ENCODE peak calls at places on chromosomes 7 and 10, in eight cellular contexts. One of them, this sample, is unnamed.

GRCh38 chr7:132065973-132066611 is 509.7 kb upstream of the PODXL start:
- DNase-seq in cardiac fibroblast: peak
- DNase-seq in Caco-2: no peak
- DNase-seq in hepatocyte: no peak
- DNase-seq in astrocyte: no peak
- DNase-seq in OCI-LY7: no peak
- DNase-seq in BE2C: no peak
- DNase-seq in stomach: no peak
- DNase-seq in this sample: no peak

GRCh38 chr7:105487559-105488218 is 34.4 kb downstream of the PUS7 start:
- DNase-seq in astrocyte: peak
- DNase-seq in stomach: no peak
- DNase-seq in BE2C: no peak
- DNase-seq in hepatocyte: peak
- DNase-seq in OCI-LY7: peak
- DNase-seq in cardiac fibroblast: peak
- DNase-seq in Caco-2: peak
- DNase-seq in this sample: peak

GRCh38 chr7:124856299-124856888 is 73.2 kb downstream of the POT1 start:
- DNase-seq in stomach: no peak
- DNase-seq in Caco-2: peak
- DNase-seq in cardiac fibroblast: peak
- DNase-seq in astrocyte: peak
- DNase-seq in OCI-LY7: peak
- DNase-seq in BE2C: no peak
- DNase-seq in hepatocyte: peak
- DNase-seq in this sample: peak

GRCh38 chr7:2209146-2209960 is 23.4 kb downstream of the MAD1L1 start:
- DNase-seq in cardiac fibroblast: peak
- DNase-seq in astrocyte: peak
- DNase-seq in stomach: peak
- DNase-seq in BE2C: peak
- DNase-seq in hepatocyte: peak
- DNase-seq in Caco-2: peak
- DNase-seq in OCI-LY7: peak
- DNase-seq in this sample: peak

GRCh38 chr10:74813860-74814259 is 12.5 kb upstream of the KAT6B start:
- DNase-seq in astrocyte: no peak
- DNase-seq in stomach: no peak
- DNase-seq in Caco-2: no peak
- DNase-seq in BE2C: no peak
- DNase-seq in cardiac fibroblast: no peak
- DNase-seq in OCI-LY7: no peak
- DNase-seq in hepatocyte: no peak
- DNase-seq in this sample: no peak

GRCh38 chr10:79386637-79387465 is 39.6 kb downstream of the PPIF start:
- DNase-seq in cardiac fibroblast: peak
- DNase-seq in Caco-2: no peak
- DNase-seq in astrocyte: no peak
- DNase-seq in OCI-LY7: no peak
- DNase-seq in BE2C: no peak
- DNase-seq in hepatocyte: no peak
- DNase-seq in stomach: peak
- DNase-seq in this sample: no peak

GRCh38 chr10:120456626-120457430 is at the start of gene PLPP4:
- DNase-seq in BE2C: peak
- DNase-seq in cardiac fibroblast: peak
- DNase-seq in stomach: no peak
- DNase-seq in astrocyte: peak
- DNase-seq in hepatocyte: peak
- DNase-seq in OCI-LY7: no peak
- DNase-seq in Caco-2: peak
- DNase-seq in this sample: no peak

GRCh38 chr7:102313997-102314780 is 27.5 kb downstream of the SH2B2 start:
- DNase-seq in BE2C: no peak
- DNase-seq in hepatocyte: no peak
- DNase-seq in OCI-LY7: no peak
- DNase-seq in Caco-2: no peak
- DNase-seq in stomach: no peak
- DNase-seq in astrocyte: no peak
- DNase-seq in cardiac fibroblast: no peak
- DNase-seq in this sample: no peak

GRCh38 chr7:26202019-26202985 is 757 bp downstream of the CBX3 start:
- DNase-seq in OCI-LY7: peak
- DNase-seq in stomach: peak
- DNase-seq in cardiac fibroblast: peak
- DNase-seq in Caco-2: peak
- DNase-seq in astrocyte: peak
- DNase-seq in hepatocyte: peak
- DNase-seq in BE2C: peak
- DNase-seq in this sample: no peak

GRCh38 chr7:87231243-87231642 is 11.7 kb upstream of the TMEM243 start:
- DNase-seq in hepatocyte: no peak
- DNase-seq in astrocyte: no peak
- DNase-seq in cardiac fibroblast: no peak
- DNase-seq in BE2C: peak
- DNase-seq in stomach: peak
- DNase-seq in OCI-LY7: no peak
- DNase-seq in Caco-2: no peak
- DNase-seq in this sample: no peak

GRCh38 chr7:51467384-51468017 is 150.9 kb upstream of the COBL start:
- DNase-seq in hepatocyte: no peak
- DNase-seq in Caco-2: no peak
- DNase-seq in stomach: no peak
- DNase-seq in cardiac fibroblast: no peak
- DNase-seq in OCI-LY7: no peak
- DNase-seq in BE2C: no peak
- DNase-seq in astrocyte: no peak
- DNase-seq in this sample: no peak

GRCh38 chr10:129921801-129922597 is 42.1 kb downstream of the EBF3 start:
- DNase-seq in stomach: no peak
- DNase-seq in astrocyte: no peak
- DNase-seq in BE2C: no peak
- DNase-seq in hepatocyte: no peak
- DNase-seq in cardiac fibroblast: no peak
- DNase-seq in Caco-2: no peak
- DNase-seq in OCI-LY7: no peak
- DNase-seq in this sample: no peak

GRCh38 chr7:27134392-27134791 is 3.8 kb upstream of the HOXA4 start:
- DNase-seq in astrocyte: peak
- DNase-seq in stomach: no peak
- DNase-seq in cardiac fibroblast: peak
- DNase-seq in Caco-2: no peak
- DNase-seq in BE2C: no peak
- DNase-seq in hepatocyte: no peak
- DNase-seq in OCI-LY7: no peak
- DNase-seq in this sample: no peak

GRCh38 chr7:30933124-30933893 is 21.7 kb downstream of the AQP1 start:
- DNase-seq in astrocyte: no peak
- DNase-seq in stomach: no peak
- DNase-seq in Caco-2: no peak
- DNase-seq in BE2C: peak
- DNase-seq in cardiac fibroblast: no peak
- DNase-seq in hepatocyte: peak
- DNase-seq in OCI-LY7: no peak
- DNase-seq in this sample: no peak

GRCh38 chr7:70271617-70272081 is 673.4 kb downstream of the AUTS2 start:
- DNase-seq in BE2C: peak
- DNase-seq in astrocyte: peak
- DNase-seq in OCI-LY7: no peak
- DNase-seq in Caco-2: no peak
- DNase-seq in hepatocyte: no peak
- DNase-seq in cardiac fibroblast: no peak
- DNase-seq in stomach: no peak
- DNase-seq in this sample: no peak

GRCh38 chr7:16268821-16269768 is 152.2 kb downstream of the CRPPA start:
- DNase-seq in astrocyte: peak
- DNase-seq in BE2C: peak
- DNase-seq in Caco-2: no peak
- DNase-seq in hepatocyte: peak
- DNase-seq in cardiac fibroblast: peak
- DNase-seq in stomach: no peak
- DNase-seq in OCI-LY7: no peak
- DNase-seq in this sample: no peak

GRCh38 chr10:78021201-78021600 is 8.1 kb downstream of the POLR3A start:
- DNase-seq in astrocyte: no peak
- DNase-seq in hepatocyte: no peak
- DNase-seq in Caco-2: no peak
- DNase-seq in OCI-LY7: no peak
- DNase-seq in cardiac fibroblast: no peak
- DNase-seq in stomach: no peak
- DNase-seq in BE2C: no peak
- DNase-seq in this sample: no peak

GRCh38 chr7:152643979-152644559 is 31.9 kb downstream of the XRCC2 start:
- DNase-seq in BE2C: no peak
- DNase-seq in cardiac fibroblast: no peak
- DNase-seq in Caco-2: no peak
- DNase-seq in astrocyte: no peak
- DNase-seq in OCI-LY7: no peak
- DNase-seq in hepatocyte: no peak
- DNase-seq in stomach: no peak
- DNase-seq in this sample: no peak

GRCh38 chr10:1452777-1453176 is 284.5 kb downstream of the ADARB2 start:
- DNase-seq in stomach: no peak
- DNase-seq in astrocyte: no peak
- DNase-seq in BE2C: no peak
- DNase-seq in cardiac fibroblast: no peak
- DNase-seq in hepatocyte: no peak
- DNase-seq in OCI-LY7: no peak
- DNase-seq in Caco-2: no peak
- DNase-seq in this sample: no peak

GRCh38 chr10:132535065-132535651 is 2.4 kb upstream of the INPP5A start:
- DNase-seq in hepatocyte: no peak
- DNase-seq in OCI-LY7: no peak
- DNase-seq in astrocyte: no peak
- DNase-seq in BE2C: no peak
- DNase-seq in stomach: peak
- DNase-seq in cardiac fibroblast: no peak
- DNase-seq in Caco-2: no peak
- DNase-seq in this sample: no peak

GRCh38 chr7:29884399-29885272 is 78.3 kb downstream of the WIPF3 start:
- DNase-seq in astrocyte: no peak
- DNase-seq in stomach: peak
- DNase-seq in hepatocyte: peak
- DNase-seq in OCI-LY7: no peak
- DNase-seq in Caco-2: no peak
- DNase-seq in BE2C: peak
- DNase-seq in cardiac fibroblast: no peak
- DNase-seq in this sample: no peak

GRCh38 chr10:86972613-86973380 is 4.5 kb downstream of the ADIRF start:
- DNase-seq in cardiac fibroblast: no peak
- DNase-seq in Caco-2: no peak
- DNase-seq in hepatocyte: no peak
- DNase-seq in astrocyte: no peak
- DNase-seq in OCI-LY7: no peak
- DNase-seq in BE2C: no peak
- DNase-seq in stomach: no peak
- DNase-seq in this sample: no peak

GRCh38 chr10:86970152-86970886 is 2.0 kb downstream of the ADIRF start:
- DNase-seq in stomach: peak
- DNase-seq in cardiac fibroblast: peak
- DNase-seq in BE2C: no peak
- DNase-seq in OCI-LY7: no peak
- DNase-seq in hepatocyte: peak
- DNase-seq in astrocyte: no peak
- DNase-seq in Caco-2: peak
- DNase-seq in this sample: no peak

GRCh38 chr10:86970887-86971145 is 2.5 kb downstream of the ADIRF start:
- DNase-seq in Caco-2: no peak
- DNase-seq in stomach: no peak
- DNase-seq in BE2C: no peak
- DNase-seq in astrocyte: no peak
- DNase-seq in OCI-LY7: no peak
- DNase-seq in hepatocyte: no peak
- DNase-seq in cardiac fibroblast: no peak
- DNase-seq in this sample: no peak

GRCh38 chr10:86969421-86970041 is 1.2 kb downstream of the ADIRF start:
- DNase-seq in Caco-2: no peak
- DNase-seq in cardiac fibroblast: peak
- DNase-seq in astrocyte: no peak
- DNase-seq in stomach: peak
- DNase-seq in hepatocyte: peak
- DNase-seq in BE2C: no peak
- DNase-seq in OCI-LY7: no peak
- DNase-seq in this sample: no peak

GRCh38 chr10:86971146-86971991 is 3.1 kb downstream of the ADIRF start:
- DNase-seq in cardiac fibroblast: peak
- DNase-seq in OCI-LY7: no peak
- DNase-seq in hepatocyte: peak
- DNase-seq in Caco-2: peak
- DNase-seq in astrocyte: peak
- DNase-seq in stomach: peak
- DNase-seq in BE2C: no peak
- DNase-seq in this sample: no peak
- TF ChIP-seq CTCF in cardiac fibroblast: no peak
- TF ChIP-seq CTCF in OCI-LY7: no peak
- TF ChIP-seq CTCF in hepatocyte: peak
- TF ChIP-seq CTCF in Caco-2: peak
- TF ChIP-seq CTCF in astrocyte: no peak
- TF ChIP-seq CTCF in stomach: no peak
- TF ChIP-seq CTCF in BE2C: no peak
- TF ChIP-seq CTCF in this sample: no peak

DNA sequence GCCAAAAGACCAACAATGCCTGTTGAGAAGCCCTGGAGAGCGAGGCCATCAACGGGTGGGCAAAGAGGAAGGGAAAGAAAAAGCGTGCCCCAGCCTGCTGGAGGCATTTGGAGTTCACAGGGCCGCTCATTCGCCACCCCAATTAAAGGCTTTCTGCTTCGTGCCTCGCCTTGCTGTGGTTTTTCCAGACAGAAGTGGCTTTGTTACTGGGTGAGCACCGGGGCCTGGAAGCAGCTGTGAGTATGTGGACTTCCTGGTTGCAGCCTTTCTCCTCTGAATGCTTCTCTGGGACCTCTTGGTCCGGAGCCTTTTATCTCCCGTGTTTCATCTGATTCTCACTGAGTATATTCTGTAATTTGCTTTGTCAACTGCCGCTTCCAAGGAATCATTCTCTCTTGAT is 118.1 kb upstream of the EGR2 start:
- DNase-seq in OCI-LY7: no peak
- DNase-seq in BE2C: no peak
- DNase-seq in Caco-2: no peak
- DNase-seq in cardiac fibroblast: no peak
- DNase-seq in hepatocyte: no peak
- DNase-seq in astrocyte: peak
- DNase-seq in stomach: no peak
- DNase-seq in this sample: no peak
- H3K4me3 ChIP-seq in OCI-LY7: no peak
- H3K4me3 ChIP-seq in BE2C: no peak
- H3K4me3 ChIP-seq in Caco-2: no peak
- H3K4me3 ChIP-seq in cardiac fibroblast: no peak
- H3K4me3 ChIP-seq in hepatocyte: no peak
- H3K4me3 ChIP-seq in astrocyte: no peak
- H3K4me3 ChIP-seq in stomach: no peak
- H3K4me3 ChIP-seq in this sample: no peak

GRCh38 chr10:125160856-125161569 is 650 bp upstream of the CTBP2 start:
- DNase-seq in stomach: peak
- DNase-seq in hepatocyte: peak
- DNase-seq in OCI-LY7: no peak
- DNase-seq in cardiac fibroblast: peak
- DNase-seq in Caco-2: peak
- DNase-seq in astrocyte: peak
- DNase-seq in BE2C: peak
- DNase-seq in this sample: peak
- TF ChIP-seq CTCF in stomach: no peak
- TF ChIP-seq CTCF in hepatocyte: no peak
- TF ChIP-seq CTCF in OCI-LY7: no peak
- TF ChIP-seq CTCF in cardiac fibroblast: no peak
- TF ChIP-seq CTCF in Caco-2: no peak
- TF ChIP-seq CTCF in astrocyte: no peak
- TF ChIP-seq CTCF in BE2C: no peak
- TF ChIP-seq CTCF in this sample: peak

GRCh38 chr10:24239289-24239688 is 30.4 kb downstream of the KIAA1217 start:
- DNase-seq in astrocyte: no peak
- DNase-seq in Caco-2: no peak
- DNase-seq in cardiac fibroblast: no peak
- DNase-seq in OCI-LY7: no peak
- DNase-seq in hepatocyte: no peak
- DNase-seq in BE2C: no peak
- DNase-seq in stomach: no peak
- DNase-seq in this sample: no peak
- H3K4me3 ChIP-seq in astrocyte: no peak
- H3K4me3 ChIP-seq in Caco-2: peak
- H3K4me3 ChIP-seq in cardiac fibroblast: no peak
- H3K4me3 ChIP-seq in OCI-LY7: no peak
- H3K4me3 ChIP-seq in hepatocyte: peak
- H3K4me3 ChIP-seq in BE2C: no peak
- H3K4me3 ChIP-seq in stomach: peak
- H3K4me3 ChIP-seq in this sample: no peak

This sample was measured in HFF-Myc.